ENCODE peak calls at places on chromosomes 2 and 18, in ten cellular contexts. N is NCI-H146; A is Calu3; Q is NCI-H2171 treated with DMSO at 0.1 percent for 48 hours; Z is amniotic stem cell; P is neural crest cell; T is central memory CD4-positive, alpha-beta T cell; X is astrocyte of the spinal cord; O is A549; V is EL. J is an unnamed sample.

GRCh38 chr2:72027426-72028161 is 120.1 kb downstream of the CYP26B1 start:
- DNase-seq in N (no peak), A (no peak), Q (no peak), Z (no peak), P (peak), T (no peak), X (no peak), O (no peak), V (peak), J (no peak)

GRCh38 chr2:21146638-21147037 is 22.9 kb downstream of the TDRD15 start:
- DNase-seq in N (no peak), A (no peak), Q (no peak), Z (no peak), P (no peak), T (no peak), X (no peak), O (no peak), V (no peak), J (no peak)

GRCh38 chr2:156396126-156396525 is 40.1 kb upstream of the GPD2 start:
- DNase-seq in N (no peak), A (no peak), Q (no peak), Z (no peak), P (no peak), T (no peak), X (no peak), O (no peak), V (no peak), J (no peak)

GRCh38 chr2:25505630-25506029 is 163.9 kb upstream of the DNMT3A start:
- DNase-seq in N (no peak), A (no peak), Q (no peak), Z (no peak), P (no peak), T (no peak), X (peak), O (no peak), V (peak), J (no peak)

GRCh38 chr2:28979576-28980366 is 1.3 kb upstream of the TOGARAM2 start:
- DNase-seq in N (no peak), A (peak), Q (peak), Z (no peak), P (no peak), T (no peak), X (no peak), O (no peak), V (no peak), J (no peak)

GRCh38 chr18:32373995-32374394 is 96.7 kb downstream of the GAREM1 start:
- DNase-seq in N (peak), A (peak), Q (peak), Z (no peak), P (no peak), T (no peak), X (peak), O (no peak), V (no peak), J (peak)

GRCh38 chr18:76421291-76422078 is 73.6 kb downstream of the ZNF516 start:
- DNase-seq in N (no peak), A (peak), Q (no peak), Z (no peak), P (no peak), T (no peak), X (no peak), O (no peak), V (no peak), J (no peak)

GRCh38 chr2:79040967-79041582 is 15.6 kb downstream of the REG3G start:
- DNase-seq in N (no peak), A (no peak), Q (no peak), Z (no peak), P (no peak), T (no peak), X (no peak), O (no peak), V (no peak), J (no peak)

GRCh38 chr2:231666171-231667095 is 41.9 kb upstream of the PTMA start:
- DNase-seq in N (peak), A (peak), Q (no peak), Z (peak), P (peak), T (no peak), X (peak), O (peak), V (peak), J (peak)

GRCh38 chr2:162198239-162198638 is 45.0 kb downstream of the FAP start:
- DNase-seq in N (no peak), A (no peak), Q (no peak), Z (no peak), P (no peak), T (no peak), X (peak), O (no peak), V (no peak), J (no peak)

GRCh38 chr18:62637807-62638687 is 77.3 kb upstream of the PHLPP1 start:
- DNase-seq in N (peak), A (peak), Q (no peak), Z (no peak), P (peak), T (peak), X (no peak), O (peak), V (peak), J (peak)

GRCh38 chr2:237262838-237263771 is 150.9 kb downstream of the COL6A3 start:
- DNase-seq in N (no peak), A (no peak), Q (no peak), Z (no peak), P (no peak), T (no peak), X (peak), O (no peak), V (peak), J (no peak)

GRCh38 chr2:21372654-21373053 is 248.9 kb downstream of the TDRD15 start:
- DNase-seq in N (no peak), A (no peak), Q (peak), Z (no peak), P (no peak), T (no peak), X (no peak), O (peak), V (peak), J (no peak)

GRCh38 chr2:190415794-190416729 is 7.9 kb downstream of the MFSD6 start:
- DNase-seq in N (no peak), A (no peak), Q (peak), Z (no peak), P (no peak), T (no peak), X (no peak), O (no peak), V (no peak), J (no peak)

GRCh38 chr2:54673501-54673998 is 49.9 kb upstream of the EML6 start:
- DNase-seq in N (no peak), A (peak), Q (no peak), Z (no peak), P (no peak), T (peak), X (no peak), O (no peak), V (no peak), J (no peak)

GRCh38 chr2:28729698-28730097 is 21.9 kb upstream of the PPP1CB start:
- DNase-seq in N (no peak), A (no peak), Q (no peak), Z (no peak), P (no peak), T (no peak), X (peak), O (no peak), V (peak), J (no peak)

GRCh38 chr18:34431012-34431411 is 206.3 kb upstream of the NOL4 start:
- DNase-seq in N (no peak), A (no peak), Q (no peak), Z (no peak), P (no peak), T (no peak), X (no peak), O (no peak), V (no peak), J (no peak)

GRCh38 chr18:34649072-34649471 is 61.0 kb upstream of the DTNA start:
- DNase-seq in N (no peak), A (no peak), Q (no peak), Z (no peak), P (no peak), T (no peak), X (no peak), O (no peak), V (no peak), J (no peak)